ENCODE peak calls at places on chromosomes 16 and 17, in four cellular contexts. O, A, I and M are unnamed samples.

GRCh38 chr17:12987120-12987519 is 30.7 kb downstream of the ELAC2 start:
- DNase-seq in O (no peak), A (no peak), I (no peak), M (no peak)

GRCh38 chr16:88628512-88628974 is 9.8 kb upstream of the IL17C start:
- DNase-seq in O (no peak), A (no peak), I (no peak), M (no peak)

GRCh38 chr16:85652431-85653221 is 36.1 kb downstream of the GINS2 start:
- DNase-seq in O (peak), A (peak), I (peak), M (no peak)

GRCh38 chr17:64938925-64939474 is 19.7 kb upstream of the LRRC37A3 start:
- DNase-seq in O (peak), A (peak), I (peak), M (no peak)

GRCh38 chr17:43908111-43908721 is 880 bp upstream of the MPP2 start:
- DNase-seq in O (peak), A (peak), I (no peak), M (peak)

GRCh38 chr16:600781-601180 is 10.9 kb downstream of the RAB40C start:
- DNase-seq in O (no peak), A (no peak), I (no peak), M (no peak)

GRCh38 chr17:17191346-17191792 is 14.8 kb downstream of the PLD6 start:
- DNase-seq in O (no peak), A (no peak), I (no peak), M (no peak)

GRCh38 chr16:83138976-83139690 is 512.4 kb downstream of the CDH13 start:
- DNase-seq in O (no peak), A (no peak), I (peak), M (no peak)

GRCh38 chr17:7862692-7863437 is 5.1 kb downstream of the CYB5D1 start:
- DNase-seq in O (peak), A (no peak), I (peak), M (peak)

GRCh38 chr17:19242926-19243325 is 5.8 kb downstream of the EPN2 start:
- DNase-seq in O (no peak), A (no peak), I (no peak), M (no peak)

GRCh38 chr16:67663877-67664222 is 2.7 kb downstream of the ENKD1 start:
- DNase-seq in O (no peak), A (no peak), I (no peak), M (no peak)

GRCh38 chr16:26801628-26802027 is 265.1 kb upstream of the C16orf82 start:
- DNase-seq in O (no peak), A (no peak), I (no peak), M (no peak)

GRCh38 chr17:70521821-70522256 is 352.5 kb downstream of the KCNJ2 start:
- DNase-seq in O (peak), A (peak), I (no peak), M (no peak)

GRCh38 chr16:86854895-86855294 is 276.5 kb downstream of the FOXL1 start:
- DNase-seq in O (no peak), A (no peak), I (peak), M (no peak)

GRCh38 chr16:74734361-74735161 is 33.9 kb upstream of the MLKL start:
- DNase-seq in O (no peak), A (no peak), I (no peak), M (no peak)

GRCh38 chr17:29760771-29761682 is 138.3 kb upstream of the CORO6 start:
- DNase-seq in O (peak), A (peak), I (peak), M (peak)

GRCh38 chr17:58414596-58414997 is 2.7 kb downstream of the RNF43 start:
- DNase-seq in O (no peak), A (no peak), I (no peak), M (no peak)